ENCODE peak calls at places on chromosomes 3 and 15, in five cellular contexts. H is AG04450, F is psoas muscle, Z is neural progenitor cell, E is cardiac muscle cell. D is an unnamed sample.

GRCh38 chr15:58378241-58379085 is 53.3 kb upstream of the LIPC start:
- DNase-seq in F (no peak), E (no peak), H (no peak), Z (no peak), D (no peak)

GRCh38 chr3:65988440-65988839 is 50.3 kb downstream of the MAGI1 start:
- DNase-seq in E (no peak), F (no peak), Z (no peak), H (no peak), D (no peak)

GRCh38 chr15:42384597-42384996 is 25.3 kb downstream of the CAPN3 start:
- DNase-seq in H (no peak), F (no peak), Z (no peak), E (no peak), D (no peak)

GRCh38 chr3:150409527-150410310 is 1.6 kb downstream of the TSC22D2 start:
- DNase-seq in Z (peak; percentile 93), F (peak; percentile 90), H (no peak), E (peak; percentile 90), D (peak; percentile 69)

GRCh38 chr3:73401058-73401457 is 223.7 kb downstream of the PDZRN3 start:
- DNase-seq in Z (no peak), F (no peak), E (no peak), H (no peak), D (no peak)

GRCh38 chr15:83287541-83288027 is 3.1 kb upstream of the BNC1 start:
- DNase-seq in Z (no peak), H (peak; percentile 86), E (no peak), F (no peak), D (no peak)

GRCh38 chr15:92869977-92870644 is 30.0 kb upstream of the CHD2 start:
- DNase-seq in H (no peak), F (no peak), Z (no peak), E (no peak), D (no peak)

GRCh38 chr3:99242271-99242670 is 340.8 kb upstream of the DCBLD2 start:
- DNase-seq in H (peak; percentile 10), F (no peak), Z (no peak), E (no peak), D (no peak)

GRCh38 chr15:101337976-101338375 is 42.9 kb upstream of the SNRPA1 start:
- DNase-seq in Z (no peak), H (no peak), F (no peak), E (no peak), D (no peak)

GRCh38 chr3:81744366-81744765 is 17.1 kb downstream of the GBE1 start:
- DNase-seq in F (no peak), Z (no peak), E (peak; percentile 31), H (peak; percentile 77), D (no peak)

GRCh38 chr3:185825639-185826481 is 1.0 kb upstream of the IGF2BP2 start:
- DNase-seq in H (no peak), Z (peak; percentile 72), F (peak; percentile 63), E (peak; percentile 71), D (peak; percentile 75)

GRCh38 chr15:28919201-28919627 is 33.4 kb downstream of the APBA2 start:
- DNase-seq in H (no peak), F (no peak), E (no peak), Z (no peak), D (no peak)

GRCh38 chr3:179750720-179751328 is 98.0 kb downstream of the USP13 start:
- DNase-seq in Z (peak; percentile 46), F (no peak), H (no peak), E (peak; percentile 21), D (no peak)

GRCh38 chr3:32276279-32276841 is 37.9 kb downstream of the CMTM8 start:
- DNase-seq in E (no peak), Z (no peak), H (no peak), F (no peak), D (no peak)

GRCh38 chr3:42601898-42602581 is 1.6 kb downstream of the NKTR start:
- DNase-seq in F (no peak), E (no peak), Z (peak; percentile 16), H (no peak), D (peak; percentile 45)

GRCh38 chr3:71998995-71999673 is 214.2 kb upstream of the PROK2 start:
- DNase-seq in H (peak; percentile 26), Z (no peak), E (no peak), F (no peak), D (no peak)

GRCh38 chr3:133475245-133476010 is 75.6 kb downstream of the BFSP2 start:
- DNase-seq in H (no peak), E (no peak), Z (no peak), F (no peak), D (no peak)

GRCh38 chr15:62068071-62068786 is 1.5 kb downstream of the C2CD4A start:
- DNase-seq in F (peak; percentile 70), Z (peak; percentile 80), H (no peak), E (peak; percentile 44), D (peak; percentile 42)

GRCh38 chr3:178823140-178823539 is 248.5 kb downstream of the ZMAT3 start:
- DNase-seq in Z (no peak), H (no peak), E (no peak), F (no peak), D (no peak)

DNA sequence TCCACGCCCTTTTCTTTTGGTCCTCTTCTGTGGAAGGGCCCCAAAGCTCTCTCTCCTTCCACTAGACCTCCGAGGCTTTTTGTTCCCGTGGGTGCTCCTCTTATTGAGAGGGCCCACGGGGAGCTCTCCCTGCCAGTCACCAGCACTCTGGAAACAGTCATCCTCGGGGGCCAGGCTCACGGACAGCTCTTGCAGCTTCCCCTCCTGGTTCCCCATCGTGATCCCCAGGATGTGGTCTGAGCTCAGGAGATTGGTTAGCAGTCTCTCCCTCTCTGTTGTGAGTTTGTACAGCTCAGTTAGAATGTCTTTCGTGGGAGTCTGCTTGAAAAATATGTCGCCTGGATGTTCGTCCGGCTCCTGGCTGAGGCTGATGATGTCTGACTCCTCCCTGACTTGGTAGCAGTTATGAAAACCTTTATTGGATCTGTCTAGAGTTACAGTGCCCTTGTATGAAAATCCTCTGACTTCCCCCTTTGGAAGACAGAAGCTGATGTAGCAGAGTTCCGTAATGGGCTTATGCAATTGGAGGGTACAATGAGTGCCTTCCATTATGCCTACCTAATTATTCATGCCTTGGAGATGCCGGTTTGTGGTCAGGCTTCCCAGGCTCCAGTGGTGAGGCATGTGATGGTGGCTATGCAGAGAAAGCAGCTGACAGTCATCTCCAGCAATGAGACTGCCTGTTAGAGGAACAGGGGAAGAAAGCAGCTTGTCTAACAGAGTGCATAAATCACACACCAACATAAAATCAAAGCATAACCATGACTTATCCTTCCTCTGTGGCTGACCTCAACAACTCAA is 39.9 kb downstream of the FMN1 start:
- DNase-seq in E (no peak), Z (no peak), F (no peak), H (no peak), D (no peak)
- H3K4me3 ChIP-seq in E (no peak overlapping the region), Z (no peak overlapping the region), F (peak overlapping the region; percentile 15), H (no peak overlapping the region), D (no peak overlapping the region)

DNA sequence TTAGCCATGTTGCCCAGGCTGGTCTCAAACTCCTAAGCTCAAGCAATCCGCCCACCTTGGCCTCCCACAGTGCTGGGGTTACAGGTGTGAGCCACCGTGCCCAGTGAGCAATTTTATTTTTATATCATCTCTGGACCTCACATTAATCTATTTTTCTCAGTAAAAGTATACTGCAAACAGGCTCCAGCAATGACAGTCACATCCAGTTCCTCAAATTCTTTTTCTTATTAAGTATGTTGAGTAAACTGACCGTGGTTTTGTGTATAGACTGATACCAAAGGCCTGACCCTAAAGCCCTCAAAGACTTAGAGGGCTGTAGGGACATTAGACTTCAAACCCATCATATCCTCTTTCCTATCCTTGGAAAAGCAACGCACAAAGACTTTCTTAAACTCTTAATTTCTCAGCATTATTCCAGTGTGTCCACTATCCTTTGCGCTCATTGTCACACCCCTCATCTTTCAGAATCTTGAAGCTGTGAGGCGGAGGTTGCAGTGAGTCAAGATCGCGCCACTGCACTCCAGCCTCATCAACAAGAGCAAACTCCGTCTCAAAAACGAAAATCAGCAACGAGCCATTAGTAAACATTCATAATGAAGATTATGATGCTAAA is 2.0 kb downstream of the NGLY1 start:
- DNase-seq in F (no peak), Z (no peak), E (no peak), H (no peak), D (no peak)
- H3K4me3 ChIP-seq in F (peak overlapping the region; percentile 93), Z (peak overlapping the region; percentile 93), E (no peak overlapping the region), H (no peak overlapping the region), D (no peak overlapping the region)

DNA sequence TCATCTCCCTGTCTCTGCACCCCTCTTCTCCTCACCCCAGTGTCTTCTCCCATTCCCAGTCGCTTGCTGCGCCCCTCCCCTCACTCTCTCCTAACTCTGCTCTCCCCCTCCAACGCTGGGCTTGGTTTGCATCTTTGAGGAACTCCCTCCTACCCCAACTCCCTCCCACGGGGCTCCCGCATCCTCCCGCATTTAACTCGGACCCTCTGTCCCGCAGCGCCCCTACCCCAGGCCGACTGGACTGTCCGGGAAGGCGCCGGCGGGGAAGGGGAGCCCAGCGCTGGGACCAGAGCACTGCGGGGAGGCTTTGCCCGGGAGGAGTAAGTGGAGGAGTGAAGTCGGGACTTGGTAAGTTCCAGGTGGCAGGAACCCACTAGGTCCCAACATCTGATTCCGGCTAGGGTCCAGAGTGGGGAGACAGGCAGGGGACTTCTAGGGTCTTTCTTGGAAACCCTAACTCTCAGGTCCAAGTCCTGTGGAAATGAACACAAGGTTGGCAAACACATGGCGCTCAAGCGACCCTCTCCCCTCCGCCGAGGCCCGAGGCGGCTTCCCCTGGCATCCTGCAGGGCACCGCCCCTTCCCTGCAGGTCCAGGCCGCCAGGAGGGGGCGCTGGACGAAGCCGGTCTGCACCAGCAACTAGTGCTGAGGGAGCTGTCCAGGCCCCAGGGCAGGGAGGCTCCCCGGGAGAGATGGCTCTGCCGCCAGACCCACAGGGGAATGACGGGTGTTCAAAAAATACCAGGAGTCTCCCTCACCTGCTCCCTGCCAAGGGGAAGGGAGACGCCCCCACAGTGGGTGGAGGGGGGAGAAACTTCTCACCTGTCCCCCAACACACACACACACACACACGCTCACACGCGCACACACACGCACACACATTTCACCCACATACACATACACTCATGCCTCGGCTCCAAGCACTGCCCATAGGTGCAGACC is 53.2 kb downstream of the LHFPL4 start:
- DNase-seq in F (peak; percentile 74), Z (peak; percentile 94), E (peak; percentile 90), H (no peak), D (peak; percentile 29)
- H3K4me3 ChIP-seq in F (no peak overlapping the region), Z (peak overlapping the region; percentile 64), E (no peak overlapping the region), H (peak overlapping the region; percentile 22), D (no peak overlapping the region)

DNA sequence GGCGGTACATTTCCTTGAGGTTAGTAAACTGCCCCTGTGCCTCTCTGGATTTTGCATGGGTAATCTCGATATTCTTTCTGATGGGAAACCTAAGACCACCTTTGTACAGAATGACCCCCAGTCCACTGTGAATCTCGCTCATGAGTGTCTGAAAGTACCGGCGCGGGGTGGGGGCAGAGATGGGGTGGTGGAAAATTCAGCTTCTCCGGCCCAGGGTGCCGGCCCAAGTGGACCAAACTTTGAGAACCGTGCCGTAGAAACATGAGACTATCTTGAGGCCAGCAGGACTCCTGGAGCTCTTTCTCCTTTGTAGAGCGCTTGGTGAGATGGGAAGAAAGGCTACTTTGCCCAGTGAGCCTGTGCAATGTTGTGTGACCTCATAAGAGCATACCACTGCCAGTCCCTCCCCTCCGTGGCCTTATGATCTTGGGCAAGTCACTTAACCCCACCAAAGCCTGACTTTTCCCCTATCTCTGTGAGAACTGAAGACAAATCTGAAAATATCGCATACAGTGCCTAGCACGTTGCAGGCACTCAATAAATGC is 40.3 kb upstream of the VEPH1 start:
- DNase-seq in Z (no peak), H (no peak), F (no peak), E (no peak), D (no peak)
- H3K4me3 ChIP-seq in Z (peak overlapping the region; percentile 48), H (peak overlapping the region; percentile 60), F (peak overlapping the region; percentile 58), E (peak overlapping the region; percentile 16), D (no peak overlapping the region)

D was measured in small intestine.